ENCODE peak calls at places on chromosomes 6 and 20, in six cellular contexts. V is K562, Q is stomach, M is spleen, D is breast epithelium, S is transverse colon. F is an unnamed sample.

GRCh38 chr6:155389130-155389529 is 66.5 kb downstream of the NOX3 start:
- DNase-seq in M (no peak), S (no peak), Q (no peak), V (no peak), D (no peak), F (no peak)

GRCh38 chr6:89215391-89215790 is 1.8 kb downstream of the GABRR1 start:
- DNase-seq in M (no peak), V (no peak), Q (no peak), D (no peak), S (no peak), F (no peak)

GRCh38 chr6:42142118-42142835 is at the start of gene C6orf132:
- DNase-seq in S (peak; percentile 87), Q (peak; percentile 91), M (no peak), V (no peak), D (peak; percentile 87), F (peak; percentile 95)

GRCh38 chr20:42735539-42735938 is 454.2 kb downstream of the PTPRT start:
- DNase-seq in M (no peak), Q (no peak), S (no peak), V (no peak), D (no peak), F (no peak)

GRCh38 chr6:111553580-111553979 is 52.1 kb downstream of the TRAF3IP2 start:
- DNase-seq in V (no peak), D (no peak), S (no peak), Q (no peak), M (no peak), F (no peak)

GRCh38 chr20:13302647-13303425 is 81.8 kb downstream of the ISM1 start:
- DNase-seq in M (no peak), S (peak; percentile 32), V (peak; percentile 6), Q (no peak), D (no peak), F (peak; percentile 64)

GRCh38 chr6:145247677-145248419 is 487.5 kb downstream of the EPM2A start:
- DNase-seq in V (no peak), S (no peak), Q (no peak), M (no peak), D (no peak), F (no peak)

GRCh38 chr20:35635652-35636051 is 20.0 kb downstream of the SPAG4 start:
- DNase-seq in M (no peak), D (no peak), Q (no peak), S (no peak), V (no peak), F (no peak)

GRCh38 chr6:156336096-156336495 is 441.1 kb upstream of the ARID1B start:
- DNase-seq in M (no peak), V (peak; percentile 6), Q (no peak), S (no peak), D (no peak), F (no peak)

GRCh38 chr6:4950849-4951533 is 52.8 kb downstream of the RPP40 start:
- DNase-seq in D (no peak), M (no peak), V (no peak), Q (no peak), S (no peak), F (no peak)

GRCh38 chr20:53023717-53024116 is 51.6 kb downstream of the TSHZ2 start:
- DNase-seq in S (no peak), M (no peak), D (no peak), V (no peak), Q (no peak), F (no peak)

DNA sequence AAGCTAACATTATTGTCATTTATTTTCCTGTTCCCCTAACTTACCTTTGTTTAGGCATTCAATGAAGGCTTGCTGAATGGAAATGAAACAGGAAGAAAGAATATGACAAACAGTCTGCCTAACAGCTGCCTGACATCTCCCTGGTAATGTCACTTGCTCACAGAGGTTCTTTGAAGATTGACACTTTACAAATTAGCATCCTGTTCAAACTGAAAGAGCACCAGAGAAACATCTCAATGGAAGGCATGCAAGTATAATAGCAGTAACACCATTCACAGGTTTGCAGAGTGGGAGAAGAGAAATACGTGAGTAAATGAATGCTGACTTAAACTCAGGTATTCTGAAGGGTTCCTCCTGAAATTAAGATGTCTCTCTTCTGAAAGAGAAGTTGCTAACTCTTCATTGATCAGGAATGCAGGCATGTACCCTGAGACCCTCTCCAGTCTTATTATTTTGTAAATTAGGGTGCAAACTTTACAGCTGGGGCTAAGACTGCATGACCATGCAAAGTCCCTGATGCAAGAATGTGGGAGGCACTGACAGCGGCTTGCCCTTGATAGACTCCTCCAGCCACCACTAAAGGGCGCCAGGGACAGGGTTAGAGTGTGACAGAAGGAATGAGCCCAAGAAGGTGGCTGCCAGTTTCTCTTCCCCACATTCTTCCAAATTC is 1.3 kb upstream of the SMLR1 start:
- DNase-seq in S (no peak), V (no peak), M (no peak), D (no peak), Q (no peak), F (peak; percentile 62)
- TF ChIP-seq POLR2AphosphoS5 in S (no peak), V (no peak), M (no peak), D (no peak), Q (no peak), F (no peak)

GRCh38 chr20:266604-267562 is 9.4 kb downstream of the DEFB132 start:
- DNase-seq in V (peak; percentile 92), M (peak; percentile 96), D (peak; percentile 78), S (peak; percentile 92), Q (peak; percentile 89), F (peak; percentile 98)
- TF ChIP-seq POLR2AphosphoS5 in V (no peak), M (peak; percentile 78), D (no peak), S (no peak), Q (peak; percentile 68), F (peak; percentile 64)

DNA sequence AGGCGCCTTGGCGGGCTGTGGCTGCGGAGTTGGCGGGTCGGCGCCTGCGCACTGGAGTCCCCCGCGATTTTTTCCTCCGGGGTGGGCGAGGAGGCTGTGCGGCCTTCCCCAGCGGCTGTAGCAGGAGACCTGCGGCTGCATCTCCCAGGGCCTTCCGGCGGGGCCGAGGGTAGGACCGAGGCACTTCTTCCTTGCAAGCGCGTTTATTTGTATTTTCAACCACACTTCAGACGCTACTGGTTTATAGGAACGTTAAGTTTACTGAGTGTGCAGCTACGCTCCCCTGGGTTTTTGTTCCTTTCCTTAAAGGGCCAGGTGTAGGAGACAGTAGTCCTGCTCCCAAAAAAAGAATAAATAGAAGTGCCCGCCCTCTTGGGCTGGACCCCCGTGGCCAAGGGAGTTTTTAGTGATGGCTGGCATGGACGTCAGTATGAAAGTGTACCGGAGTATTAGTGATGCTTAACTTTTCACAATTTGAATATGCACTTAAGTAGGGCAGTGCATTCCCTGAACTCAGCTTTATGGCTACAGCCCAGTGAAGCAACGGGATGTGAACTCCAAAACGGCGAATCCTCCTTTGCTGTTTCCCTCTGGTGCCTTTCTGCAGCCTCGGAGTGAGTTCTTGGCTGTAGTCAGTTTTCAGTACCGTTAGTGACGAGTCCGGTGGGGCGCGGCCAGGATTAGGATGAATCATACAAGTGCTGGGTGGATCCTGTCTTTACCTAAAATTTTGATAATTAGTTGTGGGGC is 971 bp upstream of the FBXO5 start:
- DNase-seq in S (peak; percentile 95), V (peak; percentile 93), M (peak; percentile 98), Q (peak; percentile 93), D (peak; percentile 90), F (peak; percentile 42)
- TF ChIP-seq POLR2AphosphoS5 in S (peak; percentile 53), V (peak; percentile 67), M (peak; percentile 89), Q (peak; percentile 37), D (no peak), F (peak; percentile 72)

DNA sequence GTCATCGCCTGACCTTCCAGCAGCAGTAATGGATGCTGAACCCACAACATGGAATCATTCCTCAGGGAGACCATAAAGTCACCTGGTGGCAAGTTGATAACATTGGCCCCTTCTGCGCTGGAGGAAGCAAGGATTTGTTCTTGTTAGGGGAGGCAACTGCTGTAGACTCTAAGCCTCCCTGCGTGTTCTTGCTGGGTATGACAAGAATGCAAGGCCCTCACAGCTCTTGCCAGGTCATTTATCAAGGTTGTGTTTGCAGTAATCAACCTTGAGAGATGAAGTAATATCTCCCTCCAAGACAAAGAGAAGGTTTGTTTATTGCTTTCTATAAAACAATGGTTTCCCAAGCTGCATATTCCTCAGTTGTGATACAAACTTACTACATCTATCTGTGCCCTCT is 80.9 kb downstream of the PERP start:
- DNase-seq in D (no peak), M (no peak), V (no peak), S (no peak), Q (no peak), F (no peak)
- TF ChIP-seq POLR2AphosphoS5 in D (no peak), M (no peak), V (no peak), S (no peak), Q (no peak), F (no peak)

DNA sequence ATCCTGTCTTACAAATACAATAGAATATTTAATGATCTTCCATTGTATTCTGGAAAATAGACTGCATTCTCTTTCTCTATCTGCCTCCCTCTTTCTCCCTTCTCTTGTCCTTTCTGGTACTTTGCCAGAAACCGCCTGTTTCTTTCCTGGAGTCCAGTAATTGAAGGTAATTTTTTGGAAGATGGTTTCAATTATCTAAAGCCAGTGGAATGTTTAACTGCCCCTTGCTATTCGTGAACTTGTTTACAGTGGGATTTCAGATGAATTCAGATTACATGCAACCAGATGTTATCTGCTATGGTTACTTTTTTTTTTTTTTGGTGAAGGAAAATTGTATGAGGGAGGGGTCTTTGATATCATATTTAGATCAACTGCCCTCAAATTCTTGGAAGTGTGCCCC is 655.5 kb upstream of the FLRT3 start:
- DNase-seq in S (no peak), Q (no peak), D (no peak), V (no peak), M (no peak), F (no peak)
- TF ChIP-seq POLR2AphosphoS5 in S (no peak), Q (no peak), D (no peak), V (no peak), M (no peak), F (no peak)

GRCh38 chr6:53530346-53530745 is 14.6 kb downstream of the GCLC start:
- DNase-seq in D (no peak), V (no peak), S (no peak), M (no peak), Q (no peak), F (peak; percentile 72)

GRCh38 chr6:53528107-53528506 is 16.8 kb downstream of the GCLC start:
- DNase-seq in S (no peak), M (no peak), D (no peak), V (no peak), Q (no peak), F (no peak)

GRCh38 chr6:53527249-53527765 is 17.6 kb downstream of the GCLC start:
- DNase-seq in D (no peak), Q (no peak), S (no peak), V (no peak), M (no peak), F (peak; percentile 4)

GRCh38 chr6:53530780-53531386 is 14.0 kb downstream of the GCLC start:
- DNase-seq in V (no peak), Q (no peak), M (no peak), S (no peak), D (no peak), F (no peak)

GRCh38 chr6:53529324-53530036 is 15.4 kb downstream of the GCLC start:
- DNase-seq in D (no peak), S (no peak), M (no peak), Q (no peak), V (no peak), F (peak; percentile 32)
- TF ChIP-seq POLR2AphosphoS5 in D (no peak), S (no peak), M (no peak), Q (no peak), V (no peak), F (no peak)

F was measured in GM23338.